ENCODE peak calls at places on chromosomes 3 and 15, in five cellular contexts. G, Q, O, M and E are unnamed samples.

GRCh38 chr3:13040381-13041074 is 32.7 kb downstream of the IQSEC1 start:
- DNase-seq in G (no peak), Q (peak; percentile 43), O (no peak), M (peak; percentile 30), E (no peak)

GRCh38 chr3:48686538-48687219 is 964 bp upstream of the NCKIPSD start:
- DNase-seq in G (no peak), Q (no peak), O (no peak), M (no peak), E (no peak)

GRCh38 chr3:45687828-45688193 is 1.4 kb upstream of the SACM1L start:
- DNase-seq in G (no peak), Q (no peak), O (no peak), M (no peak), E (no peak)

GRCh38 chr3:15527031-15527459 is 5.5 kb upstream of the COLQ start:
- DNase-seq in G (no peak), Q (no peak), O (no peak), M (no peak), E (no peak)

GRCh38 chr3:32176989-32177701 is 61.3 kb upstream of the CMTM8 start:
- DNase-seq in G (peak; percentile 41), Q (peak; percentile 24), O (peak; percentile 65), M (peak; percentile 52), E (no peak)

GRCh38 chr15:90959894-90960293 is 5.2 kb downstream of the RCCD1 start:
- DNase-seq in G (peak; percentile 9), Q (no peak), O (no peak), M (no peak), E (no peak)

GRCh38 chr3:16332904-16333426 is 68.0 kb downstream of the OXNAD1 start:
- DNase-seq in G (no peak), Q (no peak), O (no peak), M (no peak), E (no peak)

GRCh38 chr3:111493276-111493675 is 48.7 kb upstream of the CD96 start:
- DNase-seq in G (no peak), Q (no peak), O (no peak), M (no peak), E (no peak)

GRCh38 chr15:40852529-40852928 is 8.7 kb downstream of the SPINT1 start:
- DNase-seq in G (no peak), Q (no peak), O (no peak), M (no peak), E (no peak)

GRCh38 chr15:85482896-85483295 is 102.5 kb downstream of the AKAP13 start:
- DNase-seq in G (no peak), Q (no peak), O (peak; percentile 53), M (no peak), E (peak; percentile 22)

GRCh38 chr3:8481380-8481779 is 20.2 kb upstream of the LMCD1 start:
- DNase-seq in G (no peak), Q (no peak), O (no peak), M (no peak), E (no peak)

GRCh38 chr3:37941608-37942540 is 48.7 kb upstream of the VILL start:
- DNase-seq in G (no peak), Q (no peak), O (no peak), M (no peak), E (no peak)

GRCh38 chr3:48715179-48715800 is 1.7 kb downstream of the IP6K2 start:
- DNase-seq in G (no peak), Q (no peak), O (peak; percentile 30), M (no peak), E (no peak)

GRCh38 chr3:101803152-101803782 is 24.3 kb downstream of the NXPE3 start:
- DNase-seq in G (peak; percentile 68), Q (peak; percentile 68), O (peak; percentile 76), M (peak; percentile 59), E (peak; percentile 31)

GRCh38 chr15:98417346-98417745 is 231.0 kb upstream of the IGF1R start:
- DNase-seq in G (no peak), Q (no peak), O (no peak), M (no peak), E (no peak)

GRCh38 chr15:79901958-79902357 is 5.1 kb upstream of the MTHFS start:
- DNase-seq in G (no peak), Q (peak; percentile 62), O (no peak), M (no peak), E (no peak)

GRCh38 chr3:186152889-186153292 is 44.0 kb upstream of the ETV5 start:
- DNase-seq in G (no peak), Q (peak; percentile 71), O (no peak), M (no peak), E (peak; percentile 97)

GRCh38 chr3:82376883-82377282 is 615.4 kb upstream of the GBE1 start:
- DNase-seq in G (no peak), Q (no peak), O (peak; percentile 13), M (no peak), E (no peak)

GRCh38 chr15:36325206-36325605 is 254.2 kb upstream of the CDIN1 start:
- DNase-seq in G (no peak), Q (no peak), O (no peak), M (no peak), E (no peak)

GRCh38 chr3:61117045-61117898 is 134.0 kb downstream of the FHIT start:
- DNase-seq in G (peak; percentile 80), Q (no peak), O (no peak), M (no peak), E (no peak)

GRCh38 chr3:122132949-122133540 is 50.4 kb upstream of the CASR start:
- DNase-seq in G (no peak), Q (no peak), O (no peak), M (no peak), E (no peak)

GRCh38 chr3:15023249-15023648 is 41.9 kb downstream of the MRPS25 start:
- DNase-seq in G (no peak), Q (no peak), O (no peak), M (no peak), E (no peak)

GRCh38 chr3:143716731-143717130 is 131.5 kb downstream of the SLC9A9 start:
- DNase-seq in G (no peak), Q (no peak), O (no peak), M (no peak), E (no peak)

GRCh38 chr15:76333720-76334437 is 2.7 kb upstream of the ISL2 start:
- DNase-seq in G (no peak), Q (no peak), O (peak; percentile 75), M (no peak), E (no peak)

GRCh38 chr3:66858656-66859381 is 139.3 kb upstream of the KBTBD8 start:
- DNase-seq in G (no peak), Q (no peak), O (no peak), M (no peak), E (no peak)

GRCh38 chr3:46848271-46849097 is 14.8 kb downstream of the MYL3 start:
- DNase-seq in G (no peak), Q (no peak), O (no peak), M (no peak), E (no peak)

GRCh38 chr3:44065311-44065710 is 176.4 kb upstream of the TOPAZ1 start:
- DNase-seq in G (peak; percentile 78), Q (no peak), O (peak; percentile 21), M (no peak), E (no peak)

GRCh38 chr3:178434206-178434805 is 101.9 kb upstream of the KCNMB2 start:
- DNase-seq in G (peak; percentile 37), Q (no peak), O (peak; percentile 1), M (no peak), E (no peak)

GRCh38 chr15:81279621-81280051 is 44.3 kb downstream of the STARD5 start:
- DNase-seq in G (no peak), Q (no peak), O (no peak), M (no peak), E (no peak)

GRCh38 chr15:71680079-71680461 is 130.3 kb upstream of the NR2E3 start:
- DNase-seq in G (no peak), Q (no peak), O (no peak), M (no peak), E (no peak)

GRCh38 chr15:35603298-35603697 is 57.3 kb upstream of the DPH6 start:
- DNase-seq in G (no peak), Q (peak; percentile 12), O (no peak), M (no peak), E (no peak)

GRCh38 chr15:47414207-47414606 is 303.1 kb upstream of the SEMA6D start:
- DNase-seq in G (no peak), Q (no peak), O (no peak), M (no peak), E (no peak)

GRCh38 chr3:106281231-106281630 is 412.4 kb upstream of the CBLB start:
- DNase-seq in G (peak; percentile 34), Q (no peak), O (no peak), M (no peak), E (no peak)

GRCh38 chr3:87771338-87772059 is 287.3 kb downstream of the CGGBP1 start:
- DNase-seq in G (no peak), Q (peak; percentile 30), O (peak; percentile 57), M (peak; percentile 31), E (no peak)

GRCh38 chr3:82505079-82505756 is 743.8 kb upstream of the GBE1 start:
- DNase-seq in G (no peak), Q (no peak), O (no peak), M (no peak), E (no peak)